ENCODE peak calls at places on chromosome 14, in five cellular contexts. U is AG04449, A is lower lobe of right lung, W is neural crest cell, B is tibial nerve. Y is an unnamed sample.

GRCh38 chr14:92692822-92693226 is 55.6 kb downstream of the LGMN start:
- DNase-seq in U (no peak), A (peak; percentile 79), W (no peak), B (peak; percentile 41), Y (peak; percentile 85)

GRCh38 chr14:65832431-65833253 is 420.1 kb downstream of the FUT8 start:
- DNase-seq in U (no peak), A (no peak), W (no peak), B (peak; percentile 21), Y (no peak)

GRCh38 chr14:42927313-42927712 is 1320.6 kb downstream of the LRFN5 start:
- DNase-seq in U (no peak), A (no peak), W (no peak), B (no peak), Y (no peak)

GRCh38 chr14:75452900-75453816 is 25.3 kb downstream of the JDP2 start:
- DNase-seq in U (peak; percentile 80), A (peak; percentile 71), W (peak; percentile 36), B (peak; percentile 39), Y (peak; percentile 39)

GRCh38 chr14:53193193-53193592 is 40.1 kb upstream of the DDHD1 start:
- DNase-seq in U (no peak), A (no peak), W (no peak), B (no peak), Y (no peak)

GRCh38 chr14:59140441-59140840 is 48.0 kb upstream of the DAAM1 start:
- DNase-seq in U (no peak), A (no peak), W (no peak), B (no peak), Y (no peak)

GRCh38 chr14:20732477-20732876 is 13.2 kb upstream of the EDDM3A start:
- DNase-seq in U (no peak), A (no peak), W (no peak), B (no peak), Y (no peak)

GRCh38 chr14:49497725-49498348 is 88.3 kb downstream of the RPS29 start:
- DNase-seq in U (peak; percentile 14), A (no peak), W (no peak), B (peak; percentile 9), Y (no peak)

GRCh38 chr14:97177016-97177415 is 379.8 kb downstream of the VRK1 start:
- DNase-seq in U (no peak), A (no peak), W (no peak), B (no peak), Y (no peak)

GRCh38 chr14:28406181-28406580 is 360.4 kb upstream of the FOXG1 start:
- DNase-seq in U (no peak), A (no peak), W (no peak), B (no peak), Y (no peak)

GRCh38 chr14:59931237-59931636 is 11.3 kb downstream of the LRRC9 start:
- DNase-seq in U (no peak), A (no peak), W (no peak), B (no peak), Y (no peak)

GRCh38 chr14:95063391-95063790 is 93.9 kb downstream of the DICER1 start:
- DNase-seq in U (no peak), A (no peak), W (no peak), B (no peak), Y (no peak)

GRCh38 chr14:24665440-24665991 is 31.5 kb upstream of the GZMB start:
- DNase-seq in U (no peak), A (no peak), W (no peak), B (no peak), Y (no peak)

GRCh38 chr14:91292476-91292875 is 48.0 kb upstream of the GPR68 start:
- DNase-seq in U (no peak), A (peak; percentile 17), W (no peak), B (no peak), Y (no peak)

GRCh38 chr14:61355892-61356325 is 34.5 kb downstream of the PRKCH start:
- DNase-seq in U (no peak), A (peak; percentile 62), W (no peak), B (no peak), Y (peak; percentile 23)

GRCh38 chr14:49895480-49895879 is 2.6 kb downstream of the ARF6 start:
- DNase-seq in U (no peak), A (no peak), W (no peak), B (no peak), Y (no peak)

GRCh38 chr14:53924754-53925153 is 31.9 kb downstream of the BMP4 start:
- DNase-seq in U (peak; percentile 76), A (no peak), W (no peak), B (no peak), Y (no peak)

GRCh38 chr14:85530626-85531025 is 682 bp downstream of the FLRT2 start:
- DNase-seq in U (no peak), A (no peak), W (no peak), B (no peak), Y (no peak)

GRCh38 chr14:85528080-85528881 is 1.7 kb upstream of the FLRT2 start:
- DNase-seq in U (peak; percentile 72), A (no peak), W (peak; percentile 20), B (peak; percentile 49), Y (no peak)

GRCh38 chr14:85529803-85530574 is at the start of gene FLRT2:
- DNase-seq in U (no peak), A (peak; percentile 57), W (peak; percentile 25), B (peak; percentile 82), Y (peak; percentile 42)

GRCh38 chr14:85527458-85527857 is 2.5 kb upstream of the FLRT2 start:
- DNase-seq in U (no peak), A (no peak), W (no peak), B (no peak), Y (no peak)

GRCh38 chr14:85528882-85529585 is 910 bp upstream of the FLRT2 start:
- DNase-seq in U (no peak), A (peak; percentile 13), W (peak; percentile 5), B (no peak), Y (no peak)
- TF ChIP-seq CTCF in U (no peak), A (no peak), W (peak; percentile 8), B (no peak), Y (no peak)

GRCh38 chr14:100350283-100350926 is 27.3 kb downstream of the SLC25A47 start:
- DNase-seq in U (no peak), A (peak; percentile 55), W (no peak), B (no peak), Y (no peak)
- TF ChIP-seq CTCF in U (no peak), A (no peak), W (no peak), B (no peak), Y (no peak)

DNA sequence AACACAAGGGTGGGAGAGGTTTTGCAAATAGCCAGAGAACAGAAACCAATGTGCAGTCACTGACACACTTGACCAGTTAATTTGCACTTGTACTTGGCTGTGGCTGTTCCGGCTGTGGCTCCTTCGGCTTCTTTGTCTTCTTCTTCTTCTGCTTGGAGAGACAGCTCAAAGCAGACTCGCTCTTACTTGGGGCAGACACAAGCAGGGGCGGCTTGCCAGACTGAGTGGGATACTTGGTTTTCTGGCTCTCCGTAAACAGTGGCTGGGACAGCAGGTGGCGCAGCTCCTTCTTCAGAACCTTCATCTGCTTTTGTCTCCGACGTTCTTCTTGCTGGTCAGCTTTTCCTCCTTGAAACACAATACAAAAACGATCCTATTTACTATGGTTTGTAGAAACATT is 25.0 kb downstream of the OTUB2 start:
- DNase-seq in U (no peak), A (no peak), W (no peak), B (peak; percentile 45), Y (peak; percentile 54)
- TF ChIP-seq CTCF in U (peak; percentile 56), A (peak; percentile 16), W (peak; percentile 52), B (peak; percentile 43), Y (peak; percentile 55)

GRCh38 chr14:105381446-105382342 is 16.6 kb upstream of the TEX22 start:
- DNase-seq in U (no peak), A (no peak), W (no peak), B (no peak), Y (no peak)

GRCh38 chr14:105380656-105381210 is 17.6 kb upstream of the TEX22 start:
- DNase-seq in U (no peak), A (no peak), W (no peak), B (no peak), Y (no peak)

GRCh38 chr14:105378199-105378598 is 20.1 kb upstream of the TEX22 start:
- DNase-seq in U (no peak), A (no peak), W (no peak), B (no peak), Y (no peak)

GRCh38 chr14:105378873-105379685 is 19.3 kb upstream of the TEX22 start:
- DNase-seq in U (no peak), A (no peak), W (no peak), B (no peak), Y (no peak)

GRCh38 chr14:105379946-105380345 is 18.4 kb upstream of the TEX22 start:
- DNase-seq in U (no peak), A (no peak), W (no peak), B (no peak), Y (no peak)
- TF ChIP-seq CTCF in U (no peak), A (no peak), W (no peak), B (no peak), Y (no peak)